ENCODE peak calls at places on chromosome 6, in eight cellular contexts. M, Y, L, P, W, X, N and G are unnamed samples.

GRCh38 chr6:12577124-12577845 is 139.3 kb upstream of the PHACTR1 start:
- DNase-seq in M (no peak), Y (peak; percentile 36), L (no peak), P (no peak), W (no peak), X (no peak), N (no peak), G (no peak)

GRCh38 chr6:52303178-52303577 is 18.6 kb upstream of the MCM3 start:
- DNase-seq in M (no peak), Y (no peak), L (no peak), P (no peak), W (no peak), X (no peak), N (no peak), G (no peak)

GRCh38 chr6:149015877-149016525 is 269.2 kb downstream of the UST start:
- DNase-seq in M (no peak), Y (no peak), L (no peak), P (no peak), W (no peak), X (no peak), N (no peak), G (no peak)

GRCh38 chr6:10429638-10430427 is 15.0 kb upstream of the TFAP2A start:
- DNase-seq in M (no peak), Y (peak; percentile 66), L (no peak), P (no peak), W (peak; percentile 55), X (no peak), N (no peak), G (no peak)

GRCh38 chr6:13787146-13787545 is 27.2 kb downstream of the MCUR1 start:
- DNase-seq in M (no peak), Y (peak; percentile 63), L (no peak), P (no peak), W (no peak), X (no peak), N (no peak), G (no peak)

GRCh38 chr6:150256618-150257272 is 112.1 kb upstream of the IYD start:
- DNase-seq in M (no peak), Y (peak; percentile 81), L (no peak), P (no peak), W (no peak), X (no peak), N (no peak), G (no peak)

GRCh38 chr6:129440691-129441090 is 269.3 kb downstream of the ARHGAP18 start:
- DNase-seq in M (peak; percentile 16), Y (peak; percentile 22), L (no peak), P (no peak), W (peak; percentile 65), X (no peak), N (no peak), G (no peak)

GRCh38 chr6:56549014-56549413 is 93.7 kb downstream of the DST start:
- DNase-seq in M (no peak), Y (peak; percentile 36), L (no peak), P (no peak), W (no peak), X (no peak), N (no peak), G (no peak)

GRCh38 chr6:138278326-138278725 is 60.0 kb upstream of the PBOV1 start:
- DNase-seq in M (no peak), Y (peak; percentile 46), L (no peak), P (no peak), W (peak; percentile 67), X (no peak), N (no peak), G (no peak)

GRCh38 chr6:8546496-8546895 is 111.2 kb upstream of the SLC35B3 start:
- DNase-seq in M (no peak), Y (no peak), L (no peak), P (no peak), W (no peak), X (no peak), N (no peak), G (no peak)

GRCh38 chr6:11223296-11223695 is 9.2 kb downstream of the NEDD9 start:
- DNase-seq in M (no peak), Y (peak; percentile 18), L (no peak), P (no peak), W (no peak), X (no peak), N (no peak), G (no peak)

GRCh38 chr6:25369450-25370086 is 90.4 kb downstream of the CARMIL1 start:
- DNase-seq in M (no peak), Y (peak; percentile 32), L (no peak), P (no peak), W (peak; percentile 71), X (no peak), N (no peak), G (no peak)

GRCh38 chr6:38974389-38975133 is 74.0 kb upstream of the GLP1R start:
- DNase-seq in M (no peak), Y (peak; percentile 4), L (no peak), P (no peak), W (no peak), X (no peak), N (no peak), G (no peak)

DNA sequence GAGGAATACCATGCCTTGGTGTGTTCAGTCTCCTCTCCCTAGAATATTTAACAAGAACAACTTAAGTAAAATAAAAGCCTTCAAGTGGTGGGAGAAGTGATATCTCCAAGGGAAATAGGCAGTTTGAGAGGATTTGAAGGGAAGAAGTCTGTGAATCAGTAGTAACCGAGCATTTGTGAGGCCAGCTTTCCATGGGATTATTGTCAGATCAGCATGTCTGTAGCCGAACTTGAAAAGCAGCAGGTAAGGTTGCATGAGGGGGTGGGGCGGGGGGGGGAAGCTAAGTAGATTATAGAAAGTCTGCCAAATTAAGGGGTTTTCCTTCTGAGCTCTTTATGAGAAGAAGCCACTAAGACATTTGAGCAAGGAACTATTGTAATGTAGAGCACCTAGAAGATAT is 92.6 kb downstream of the GRIK2 start:
- DNase-seq in M (no peak), Y (no peak), L (no peak), P (no peak), W (no peak), X (no peak), N (no peak), G (no peak)
- TF ChIP-seq CTCF in M (no peak), Y (no peak), L (no peak), P (no peak), W (no peak), X (no peak), N (no peak), G (no peak)

GRCh38 chr6:2877057-2877882 is 25.8 kb downstream of the SERPINB9 start:
- DNase-seq in M (no peak), Y (peak; percentile 69), L (peak; percentile 46), P (no peak), W (peak; percentile 81), X (no peak), N (no peak), G (no peak)

GRCh38 chr6:2873643-2874042 is 29.5 kb downstream of the SERPINB9 start:
- DNase-seq in M (no peak), Y (no peak), L (no peak), P (no peak), W (peak; percentile 30), X (no peak), N (no peak), G (no peak)

GRCh38 chr6:2877960-2878359 is 25.1 kb downstream of the SERPINB9 start:
- DNase-seq in M (no peak), Y (no peak), L (no peak), P (no peak), W (peak; percentile 53), X (no peak), N (no peak), G (no peak)

GRCh38 chr6:2875840-2876207 is 27.3 kb downstream of the SERPINB9 start:
- DNase-seq in M (no peak), Y (no peak), L (no peak), P (no peak), W (peak; percentile 82), X (no peak), N (no peak), G (no peak)

DNA sequence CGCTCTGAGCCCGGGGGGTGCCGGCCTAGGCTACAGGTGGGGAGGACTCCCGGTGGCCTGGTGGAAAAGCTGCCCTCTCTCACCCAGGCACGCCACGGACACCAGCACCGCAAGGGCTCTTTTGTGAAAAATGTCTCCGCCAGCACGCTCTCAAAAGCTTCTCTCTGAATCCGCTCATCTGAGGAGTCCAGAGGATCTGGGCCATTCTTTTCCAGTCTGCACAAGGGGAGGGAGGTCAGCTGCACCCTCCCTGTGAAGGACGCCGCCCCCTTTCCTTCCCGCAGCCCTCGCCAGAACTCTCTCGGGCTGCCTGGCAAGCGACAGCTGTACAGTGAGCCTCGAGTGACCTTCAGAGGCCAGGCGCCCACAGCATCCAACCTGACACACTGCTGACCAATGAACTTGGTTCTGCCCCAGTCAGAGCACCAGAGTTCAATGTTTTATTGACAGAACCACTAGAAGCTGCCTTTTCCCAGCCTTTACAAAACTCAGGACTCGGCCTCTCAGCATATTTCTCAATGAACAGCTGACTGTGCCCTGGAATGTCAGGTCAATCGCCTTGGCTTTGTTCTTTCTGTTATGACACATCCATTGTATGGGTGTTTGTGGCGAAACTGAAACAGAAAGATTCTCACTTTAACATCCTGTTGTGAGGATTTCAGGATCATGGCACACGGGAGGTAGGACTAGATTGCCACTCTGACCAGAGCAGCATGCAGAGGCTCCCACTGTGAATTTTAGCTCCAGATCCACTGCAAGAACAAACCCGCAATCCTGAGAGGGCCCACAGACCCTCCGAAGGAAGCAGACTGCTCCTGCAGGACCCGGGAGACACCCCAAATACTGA is 26.7 kb downstream of the SERPINB9 start:
- DNase-seq in M (peak; percentile 47), Y (peak; percentile 98), L (peak; percentile 70), P (no peak), W (peak; percentile 84), X (no peak), N (no peak), G (no peak)
- TF ChIP-seq CTCF in M (no peak), Y (no peak), L (no peak), P (no peak), W (no peak), X (no peak), N (no peak), G (no peak)

DNA sequence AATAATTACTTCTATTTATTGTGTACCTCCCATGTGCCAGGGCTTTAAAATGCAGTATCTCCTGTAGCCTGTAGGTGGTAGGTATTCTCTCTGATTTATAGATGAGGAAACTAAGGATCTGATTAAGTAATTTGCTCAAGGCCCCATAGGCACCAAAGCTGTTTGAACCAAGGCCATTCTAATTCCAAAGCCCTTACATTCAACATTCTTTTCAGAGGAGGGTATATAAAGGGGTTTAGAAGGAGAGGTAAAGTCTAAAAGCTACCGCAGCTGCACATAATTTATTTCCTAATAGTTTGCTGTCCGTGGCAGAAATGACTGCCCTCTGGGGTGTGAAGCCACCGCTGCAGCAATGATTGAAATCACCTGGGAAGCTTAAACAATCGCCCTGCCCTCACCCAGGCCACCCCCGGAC is 95.0 kb upstream of the FAM8A1 start:
- DNase-seq in M (no peak), Y (peak; percentile 17), L (no peak), P (no peak), W (no peak), X (no peak), N (no peak), G (no peak)
- TF ChIP-seq CTCF in M (peak; percentile 52), Y (peak; percentile 28), L (no peak), P (no peak), W (peak; percentile 70), X (no peak), N (peak; percentile 48), G (peak; percentile 21)

DNA sequence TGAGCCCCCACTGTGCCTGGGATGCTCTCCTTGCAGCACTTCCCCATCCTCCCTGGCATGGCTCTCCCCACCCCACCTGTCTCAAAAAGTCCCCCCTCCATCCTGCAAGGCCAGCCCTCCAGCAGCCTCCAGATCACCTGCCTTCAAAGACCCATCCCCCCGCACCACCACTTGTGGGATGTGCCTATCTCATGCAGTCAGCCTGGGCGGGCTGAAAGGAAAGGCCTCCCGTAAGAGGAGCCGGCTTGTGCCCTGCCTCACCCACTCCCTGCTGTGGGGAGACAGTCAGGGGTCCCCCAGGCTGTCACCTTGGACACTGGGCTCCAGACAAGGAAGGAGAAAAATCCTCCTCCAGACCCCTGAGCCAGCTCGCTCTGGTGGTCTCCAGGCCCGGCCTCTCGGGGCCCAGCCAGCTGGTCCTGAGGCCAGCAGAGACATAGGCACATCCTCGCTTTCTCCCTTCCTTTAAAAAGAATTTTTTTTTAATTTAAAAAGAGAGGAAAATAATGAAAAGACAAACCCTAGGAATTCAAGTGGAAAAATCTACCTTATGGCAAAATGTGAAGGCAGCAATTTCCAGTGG is 77.3 kb downstream of the GRM4 start:
- DNase-seq in M (no peak), Y (no peak), L (no peak), P (no peak), W (peak; percentile 63), X (no peak), N (no peak), G (no peak)
- TF ChIP-seq CTCF in M (no peak), Y (no peak), L (no peak), P (no peak), W (peak; percentile 59), X (no peak), N (no peak), G (no peak)